ENCODE peak calls at places on chromosome 15, in four cellular contexts. One of them, this sample, is unnamed.

GRCh38 chr15:50543556-50543955 is 2.9 kb downstream of the USP50 start:
- DNase-seq in occipital lobe: no peak
- DNase-seq in stimulated activated CD8-positive, alpha-beta memory T cell treated with anti-CD3 and anti-CD28 coated beads, Interleukin-15, amount 100 ng/mL, for 24 hours: no peak
- DNase-seq in NB4: no peak
- DNase-seq in this sample: no peak

GRCh38 chr15:44011238-44011873 is 183.7 kb downstream of the FRMD5 start:
- DNase-seq in occipital lobe: no peak
- DNase-seq in stimulated activated CD8-positive, alpha-beta memory T cell treated with anti-CD3 and anti-CD28 coated beads, Interleukin-15, amount 100 ng/mL, for 24 hours: no peak
- DNase-seq in NB4: no peak
- DNase-seq in this sample: no peak

GRCh38 chr15:96553006-96553405 is 222.5 kb downstream of the NR2F2 start:
- DNase-seq in occipital lobe: no peak
- DNase-seq in stimulated activated CD8-positive, alpha-beta memory T cell treated with anti-CD3 and anti-CD28 coated beads, Interleukin-15, amount 100 ng/mL, for 24 hours: no peak
- DNase-seq in NB4: no peak
- DNase-seq in this sample: no peak

GRCh38 chr15:81893182-81893833 is 152.5 kb downstream of the MEX3B start:
- DNase-seq in occipital lobe: no peak
- DNase-seq in stimulated activated CD8-positive, alpha-beta memory T cell treated with anti-CD3 and anti-CD28 coated beads, Interleukin-15, amount 100 ng/mL, for 24 hours: no peak
- DNase-seq in NB4: no peak
- DNase-seq in this sample: no peak

GRCh38 chr15:39125904-39126303 is 455.0 kb upstream of the THBS1 start:
- DNase-seq in occipital lobe: no peak
- DNase-seq in stimulated activated CD8-positive, alpha-beta memory T cell treated with anti-CD3 and anti-CD28 coated beads, Interleukin-15, amount 100 ng/mL, for 24 hours: no peak
- DNase-seq in NB4: peak
- DNase-seq in this sample: no peak

GRCh38 chr15:57586661-57587404 is 4.9 kb upstream of the MYZAP start:
- DNase-seq in occipital lobe: no peak
- DNase-seq in stimulated activated CD8-positive, alpha-beta memory T cell treated with anti-CD3 and anti-CD28 coated beads, Interleukin-15, amount 100 ng/mL, for 24 hours: no peak
- DNase-seq in NB4: no peak
- DNase-seq in this sample: no peak

GRCh38 chr15:88651293-88651692 is 12.5 kb downstream of the ISG20 start:
- DNase-seq in occipital lobe: no peak
- DNase-seq in stimulated activated CD8-positive, alpha-beta memory T cell treated with anti-CD3 and anti-CD28 coated beads, Interleukin-15, amount 100 ng/mL, for 24 hours: no peak
- DNase-seq in NB4: no peak
- DNase-seq in this sample: no peak

GRCh38 chr15:68441045-68441743 is 9.2 kb upstream of the ITGA11 start:
- DNase-seq in occipital lobe: no peak
- DNase-seq in stimulated activated CD8-positive, alpha-beta memory T cell treated with anti-CD3 and anti-CD28 coated beads, Interleukin-15, amount 100 ng/mL, for 24 hours: no peak
- DNase-seq in NB4: no peak
- DNase-seq in this sample: no peak

GRCh38 chr15:31131853-31132375 is 30.4 kb upstream of the TRPM1 start:
- DNase-seq in occipital lobe: no peak
- DNase-seq in stimulated activated CD8-positive, alpha-beta memory T cell treated with anti-CD3 and anti-CD28 coated beads, Interleukin-15, amount 100 ng/mL, for 24 hours: no peak
- DNase-seq in NB4: no peak
- DNase-seq in this sample: no peak

GRCh38 chr15:99931703-99932603 is 198.7 kb upstream of the LYSMD4 start:
- DNase-seq in occipital lobe: no peak
- DNase-seq in stimulated activated CD8-positive, alpha-beta memory T cell treated with anti-CD3 and anti-CD28 coated beads, Interleukin-15, amount 100 ng/mL, for 24 hours: no peak
- DNase-seq in NB4: no peak
- DNase-seq in this sample: no peak

GRCh38 chr15:86235667-86236066 is 156.0 kb downstream of the AGBL1 start:
- DNase-seq in occipital lobe: no peak
- DNase-seq in stimulated activated CD8-positive, alpha-beta memory T cell treated with anti-CD3 and anti-CD28 coated beads, Interleukin-15, amount 100 ng/mL, for 24 hours: no peak
- DNase-seq in NB4: no peak
- DNase-seq in this sample: no peak

GRCh38 chr15:41928637-41929620 is 35.1 kb upstream of the SPTBN5 start:
- DNase-seq in occipital lobe: peak
- DNase-seq in stimulated activated CD8-positive, alpha-beta memory T cell treated with anti-CD3 and anti-CD28 coated beads, Interleukin-15, amount 100 ng/mL, for 24 hours: no peak
- DNase-seq in NB4: no peak
- DNase-seq in this sample: peak